ENCODE peak calls at places on chromosomes 1 and 21, in six cellular contexts. One of them, this sample, is unnamed.

GRCh38 chr1:232806071-232806510 is 875 bp downstream of the MAP10 start:
- DNase-seq in GM12878: no peak
- DNase-seq in RWPE1: no peak
- DNase-seq in tibial artery: no peak
- DNase-seq in hepatocyte: no peak
- DNase-seq in heart right ventricle: no peak
- DNase-seq in this sample: no peak

GRCh38 chr1:101101362-101101761 is 75.8 kb upstream of the DPH5 start:
- DNase-seq in GM12878: no peak
- DNase-seq in RWPE1: no peak
- DNase-seq in tibial artery: no peak
- DNase-seq in hepatocyte: no peak
- DNase-seq in heart right ventricle: no peak
- DNase-seq in this sample: no peak

GRCh38 chr1:53134961-53135734 is 7.3 kb downstream of the SLC1A7 start:
- DNase-seq in GM12878: no peak
- DNase-seq in RWPE1: no peak
- DNase-seq in tibial artery: no peak
- DNase-seq in hepatocyte: peak
- DNase-seq in heart right ventricle: no peak
- DNase-seq in this sample: no peak

GRCh38 chr1:236751385-236751784 is 43.7 kb upstream of the MTR start:
- DNase-seq in GM12878: no peak
- DNase-seq in RWPE1: no peak
- DNase-seq in tibial artery: no peak
- DNase-seq in hepatocyte: no peak
- DNase-seq in heart right ventricle: no peak
- DNase-seq in this sample: no peak

GRCh38 chr1:230066036-230066435 is 1.0 kb upstream of the GALNT2 start:
- DNase-seq in GM12878: no peak
- DNase-seq in RWPE1: no peak
- DNase-seq in tibial artery: no peak
- DNase-seq in hepatocyte: no peak
- DNase-seq in heart right ventricle: no peak
- DNase-seq in this sample: no peak

GRCh38 chr1:27527857-27528700 is 38.1 kb upstream of the WASF2 start:
- DNase-seq in GM12878: no peak
- DNase-seq in RWPE1: peak
- DNase-seq in tibial artery: no peak
- DNase-seq in hepatocyte: peak
- DNase-seq in heart right ventricle: peak
- DNase-seq in this sample: peak

GRCh38 chr1:35971601-35972000 is 40.7 kb downstream of the AGO3 start:
- DNase-seq in GM12878: no peak
- DNase-seq in RWPE1: no peak
- DNase-seq in tibial artery: no peak
- DNase-seq in hepatocyte: no peak
- DNase-seq in heart right ventricle: no peak
- DNase-seq in this sample: no peak

GRCh38 chr1:1004780-1005697 is 5.1 kb upstream of the HES4 start:
- DNase-seq in GM12878: no peak
- DNase-seq in RWPE1: no peak
- DNase-seq in tibial artery: no peak
- DNase-seq in hepatocyte: peak
- DNase-seq in heart right ventricle: no peak
- DNase-seq in this sample: peak

GRCh38 chr1:56034847-56035483 is 544.4 kb downstream of the PLPP3 start:
- DNase-seq in GM12878: no peak
- DNase-seq in RWPE1: no peak
- DNase-seq in tibial artery: no peak
- DNase-seq in hepatocyte: no peak
- DNase-seq in heart right ventricle: no peak
- DNase-seq in this sample: no peak

GRCh38 chr1:221098462-221099406 is 219.5 kb downstream of the HLX start:
- DNase-seq in GM12878: no peak
- DNase-seq in RWPE1: no peak
- DNase-seq in tibial artery: no peak
- DNase-seq in hepatocyte: no peak
- DNase-seq in heart right ventricle: no peak
- DNase-seq in this sample: no peak

GRCh38 chr1:186033744-186034345 is 299.7 kb downstream of the HMCN1 start:
- DNase-seq in GM12878: no peak
- DNase-seq in RWPE1: peak
- DNase-seq in tibial artery: no peak
- DNase-seq in hepatocyte: no peak
- DNase-seq in heart right ventricle: no peak
- DNase-seq in this sample: no peak

GRCh38 chr1:78543941-78544630 is 53.3 kb downstream of the PTGFR start:
- DNase-seq in GM12878: no peak
- DNase-seq in RWPE1: no peak
- DNase-seq in tibial artery: no peak
- DNase-seq in hepatocyte: no peak
- DNase-seq in heart right ventricle: no peak
- DNase-seq in this sample: no peak

GRCh38 chr21:43318841-43319781 is 107.8 kb downstream of the SIK1 start:
- DNase-seq in GM12878: peak
- DNase-seq in RWPE1: peak
- DNase-seq in tibial artery: no peak
- DNase-seq in hepatocyte: peak
- DNase-seq in heart right ventricle: peak
- DNase-seq in this sample: peak

GRCh38 chr1:159906960-159907359 is 7.0 kb upstream of the CFAP45 start:
- DNase-seq in GM12878: no peak
- DNase-seq in RWPE1: no peak
- DNase-seq in tibial artery: no peak
- DNase-seq in hepatocyte: no peak
- DNase-seq in heart right ventricle: no peak
- DNase-seq in this sample: no peak

GRCh38 chr1:58896211-58897183 is 112.7 kb upstream of the JUN start:
- DNase-seq in GM12878: no peak
- DNase-seq in RWPE1: no peak
- DNase-seq in tibial artery: peak
- DNase-seq in hepatocyte: peak
- DNase-seq in heart right ventricle: peak
- DNase-seq in this sample: no peak

GRCh38 chr1:20727746-20728316 is 4.7 kb downstream of the SH2D5 start:
- DNase-seq in GM12878: no peak
- DNase-seq in RWPE1: no peak
- DNase-seq in tibial artery: no peak
- DNase-seq in hepatocyte: no peak
- DNase-seq in heart right ventricle: no peak
- DNase-seq in this sample: peak

GRCh38 chr1:201791775-201792166 is 37.2 kb upstream of the IPO9 start:
- DNase-seq in GM12878: no peak
- DNase-seq in RWPE1: peak
- DNase-seq in tibial artery: peak
- DNase-seq in hepatocyte: peak
- DNase-seq in heart right ventricle: peak
- DNase-seq in this sample: no peak
- TF ChIP-seq CTCF in GM12878: no peak
- TF ChIP-seq CTCF in RWPE1: no peak
- TF ChIP-seq CTCF in tibial artery: no peak
- TF ChIP-seq CTCF in hepatocyte: no peak
- TF ChIP-seq CTCF in heart right ventricle: no peak
- TF ChIP-seq CTCF in this sample: no peak

GRCh38 chr1:54488065-54488750 is 59.8 kb upstream of the ACOT11 start:
- DNase-seq in GM12878: no peak
- DNase-seq in RWPE1: peak
- DNase-seq in tibial artery: peak
- DNase-seq in hepatocyte: peak
- DNase-seq in heart right ventricle: peak
- DNase-seq in this sample: peak

GRCh38 chr1:54487571-54488050 is 60.4 kb upstream of the ACOT11 start:
- DNase-seq in GM12878: no peak
- DNase-seq in RWPE1: no peak
- DNase-seq in tibial artery: peak
- DNase-seq in hepatocyte: peak
- DNase-seq in heart right ventricle: peak
- DNase-seq in this sample: no peak

GRCh38 chr1:54488831-54489626 is 59.0 kb upstream of the ACOT11 start:
- DNase-seq in GM12878: no peak
- DNase-seq in RWPE1: peak
- DNase-seq in tibial artery: peak
- DNase-seq in hepatocyte: peak
- DNase-seq in heart right ventricle: peak
- DNase-seq in this sample: peak

GRCh38 chr1:54490361-54491248 is 57.4 kb upstream of the ACOT11 start:
- DNase-seq in GM12878: no peak
- DNase-seq in RWPE1: no peak
- DNase-seq in tibial artery: no peak
- DNase-seq in hepatocyte: peak
- DNase-seq in heart right ventricle: peak
- DNase-seq in this sample: no peak

DNA sequence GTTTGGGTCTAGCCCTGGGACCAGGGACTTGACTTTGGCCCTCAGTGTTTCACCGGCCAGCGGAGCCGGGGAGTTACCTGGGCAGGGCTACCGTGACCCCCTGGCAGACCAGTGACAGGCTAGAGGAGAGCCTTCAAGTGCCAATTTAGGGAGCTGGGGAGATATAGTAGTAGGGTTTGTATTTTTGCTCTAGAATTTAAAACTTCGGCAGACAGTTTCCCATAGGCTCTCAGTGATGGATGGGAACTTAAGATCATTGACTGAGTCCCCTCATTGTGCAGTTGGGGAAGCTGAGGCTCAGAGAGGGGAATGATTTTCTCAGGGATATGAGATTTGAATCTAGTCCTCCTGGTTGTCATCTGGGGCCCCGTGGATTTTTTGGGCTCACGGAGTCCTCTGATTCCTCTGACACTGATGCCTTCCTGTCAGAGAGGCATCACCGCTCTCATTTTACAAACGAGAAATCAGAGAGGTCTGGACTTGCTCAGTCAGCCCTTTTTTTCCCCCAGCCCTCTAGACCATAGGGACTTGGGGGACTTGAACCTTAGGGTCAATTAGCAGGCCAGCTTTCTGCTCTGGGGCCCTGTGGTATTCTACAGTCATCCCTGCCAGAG is 58.3 kb upstream of the ACOT11 start:
- DNase-seq in GM12878: no peak
- DNase-seq in RWPE1: no peak
- DNase-seq in tibial artery: no peak
- DNase-seq in hepatocyte: peak
- DNase-seq in heart right ventricle: no peak
- DNase-seq in this sample: no peak
- TF ChIP-seq CTCF in GM12878: no peak
- TF ChIP-seq CTCF in RWPE1: peak
- TF ChIP-seq CTCF in tibial artery: peak
- TF ChIP-seq CTCF in hepatocyte: no peak
- TF ChIP-seq CTCF in heart right ventricle: no peak
- TF ChIP-seq CTCF in this sample: no peak

DNA sequence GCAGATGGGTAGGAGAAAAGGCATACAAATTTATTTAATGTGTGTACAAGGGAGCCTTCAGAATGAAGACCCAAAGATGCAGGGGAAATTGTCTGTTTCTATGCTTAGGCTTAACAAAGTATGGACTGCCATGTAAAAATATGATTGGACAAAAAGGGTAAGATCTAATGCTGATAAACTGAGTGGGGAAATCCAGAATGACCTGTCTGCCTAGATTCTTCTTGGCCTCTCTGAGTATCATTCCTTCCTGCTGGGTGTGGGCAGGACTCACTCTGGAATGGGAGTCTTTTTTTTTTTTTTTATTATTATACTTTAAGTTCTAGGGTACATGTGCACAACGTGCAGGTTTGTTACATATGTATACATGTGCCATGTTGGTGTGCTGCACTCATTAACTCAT is 61.0 kb downstream of the IGSF5 start:
- DNase-seq in GM12878: no peak
- DNase-seq in RWPE1: no peak
- DNase-seq in tibial artery: no peak
- DNase-seq in hepatocyte: no peak
- DNase-seq in heart right ventricle: no peak
- DNase-seq in this sample: no peak
- TF ChIP-seq CTCF in GM12878: no peak
- TF ChIP-seq CTCF in RWPE1: no peak
- TF ChIP-seq CTCF in tibial artery: no peak
- TF ChIP-seq CTCF in hepatocyte: no peak
- TF ChIP-seq CTCF in heart right ventricle: no peak
- TF ChIP-seq CTCF in this sample: no peak

GRCh38 chr21:45011911-45012660 is 62.3 kb upstream of the ADARB1 start:
- DNase-seq in GM12878: no peak
- DNase-seq in RWPE1: peak
- DNase-seq in tibial artery: peak
- DNase-seq in hepatocyte: peak
- DNase-seq in heart right ventricle: peak
- DNase-seq in this sample: no peak
- TF ChIP-seq CTCF in GM12878: no peak
- TF ChIP-seq CTCF in RWPE1: no peak
- TF ChIP-seq CTCF in tibial artery: no peak
- TF ChIP-seq CTCF in hepatocyte: peak
- TF ChIP-seq CTCF in heart right ventricle: no peak
- TF ChIP-seq CTCF in this sample: no peak

GRCh38 chr1:193335797-193336428 is 149.5 kb upstream of the B3GALT2 start:
- DNase-seq in GM12878: no peak
- DNase-seq in RWPE1: no peak
- DNase-seq in tibial artery: no peak
- DNase-seq in hepatocyte: no peak
- DNase-seq in heart right ventricle: no peak
- DNase-seq in this sample: no peak

GRCh38 chr1:193342811-193343210 is 156.4 kb upstream of the B3GALT2 start:
- DNase-seq in GM12878: no peak
- DNase-seq in RWPE1: no peak
- DNase-seq in tibial artery: no peak
- DNase-seq in hepatocyte: no peak
- DNase-seq in heart right ventricle: no peak
- DNase-seq in this sample: no peak

GRCh38 chr1:193339396-193339795 is 153.0 kb upstream of the B3GALT2 start:
- DNase-seq in GM12878: no peak
- DNase-seq in RWPE1: no peak
- DNase-seq in tibial artery: no peak
- DNase-seq in hepatocyte: no peak
- DNase-seq in heart right ventricle: no peak
- DNase-seq in this sample: no peak

GRCh38 chr1:193333166-193333565 is 146.8 kb upstream of the B3GALT2 start:
- DNase-seq in GM12878: no peak
- DNase-seq in RWPE1: no peak
- DNase-seq in tibial artery: no peak
- DNase-seq in hepatocyte: no peak
- DNase-seq in heart right ventricle: no peak
- DNase-seq in this sample: no peak

DNA sequence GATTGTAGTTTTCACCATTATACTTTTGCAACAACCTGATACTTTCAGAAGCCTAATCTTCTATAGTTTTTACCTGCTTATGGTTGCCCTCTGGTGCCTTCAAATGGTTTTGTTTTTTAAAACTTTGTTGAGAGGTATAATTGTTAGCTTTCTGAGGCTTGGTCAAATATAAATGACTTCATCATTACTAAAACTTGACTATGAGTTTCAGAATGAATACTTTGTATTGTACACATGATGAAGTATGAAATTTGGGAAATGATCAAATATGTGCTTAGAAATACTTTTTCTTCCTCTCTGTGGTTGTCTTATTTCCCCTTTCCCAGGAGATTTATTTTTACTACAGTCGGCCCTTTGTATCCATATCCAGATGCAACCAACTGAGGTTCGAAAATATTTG is 151.8 kb upstream of the B3GALT2 start:
- DNase-seq in GM12878: no peak
- DNase-seq in RWPE1: peak
- DNase-seq in tibial artery: no peak
- DNase-seq in hepatocyte: no peak
- DNase-seq in heart right ventricle: no peak
- DNase-seq in this sample: peak
- TF ChIP-seq CTCF in GM12878: no peak
- TF ChIP-seq CTCF in RWPE1: no peak
- TF ChIP-seq CTCF in tibial artery: no peak
- TF ChIP-seq CTCF in hepatocyte: no peak
- TF ChIP-seq CTCF in heart right ventricle: no peak
- TF ChIP-seq CTCF in this sample: no peak

GRCh38 chr1:18200136-18200717 is 92.6 kb downstream of the IGSF21 start:
- DNase-seq in GM12878: no peak
- DNase-seq in RWPE1: no peak
- DNase-seq in tibial artery: no peak
- DNase-seq in hepatocyte: no peak
- DNase-seq in heart right ventricle: no peak
- DNase-seq in this sample: no peak
- TF ChIP-seq CTCF in GM12878: no peak
- TF ChIP-seq CTCF in RWPE1: no peak
- TF ChIP-seq CTCF in tibial artery: no peak
- TF ChIP-seq CTCF in hepatocyte: no peak
- TF ChIP-seq CTCF in heart right ventricle: no peak
- TF ChIP-seq CTCF in this sample: no peak

This sample was measured in GM20000.